ENCODE peak calls at places on chromosomes 5 and 9, in eight cellular contexts. One of them, this sample, is unnamed.

GRCh38 chr5:124528838-124529237 is 217.6 kb downstream of the ZNF608 start:
- DNase-seq in mucosa of descending colon: no peak
- DNase-seq in T-helper 22 cell: no peak
- DNase-seq in HCT116: no peak
- DNase-seq in SK-N-SH: no peak
- DNase-seq in foreskin fibroblast: no peak
- DNase-seq in AG10803: no peak
- DNase-seq in fibroblast of mammary gland: peak
- DNase-seq in this sample: no peak

GRCh38 chr5:90161399-90161798 is 248.2 kb downstream of the CETN3 start:
- DNase-seq in SK-N-SH: peak
- DNase-seq in AG10803: peak
- DNase-seq in mucosa of descending colon: peak
- DNase-seq in T-helper 22 cell: no peak
- DNase-seq in HCT116: peak
- DNase-seq in fibroblast of mammary gland: peak
- DNase-seq in foreskin fibroblast: no peak
- DNase-seq in this sample: no peak

GRCh38 chr5:997711-998110 is 10.9 kb upstream of the NKD2 start:
- DNase-seq in HCT116: no peak
- DNase-seq in fibroblast of mammary gland: no peak
- DNase-seq in AG10803: no peak
- DNase-seq in foreskin fibroblast: no peak
- DNase-seq in SK-N-SH: no peak
- DNase-seq in mucosa of descending colon: peak
- DNase-seq in T-helper 22 cell: no peak
- DNase-seq in this sample: no peak

GRCh38 chr5:8508196-8508595 is 639.2 kb downstream of the MTRR start:
- DNase-seq in foreskin fibroblast: peak
- DNase-seq in AG10803: no peak
- DNase-seq in SK-N-SH: no peak
- DNase-seq in T-helper 22 cell: no peak
- DNase-seq in HCT116: no peak
- DNase-seq in fibroblast of mammary gland: peak
- DNase-seq in mucosa of descending colon: no peak
- DNase-seq in this sample: no peak

GRCh38 chr5:40507095-40507494 is 172.6 kb upstream of the PTGER4 start:
- DNase-seq in foreskin fibroblast: no peak
- DNase-seq in AG10803: no peak
- DNase-seq in SK-N-SH: no peak
- DNase-seq in T-helper 22 cell: no peak
- DNase-seq in mucosa of descending colon: no peak
- DNase-seq in fibroblast of mammary gland: peak
- DNase-seq in HCT116: no peak
- DNase-seq in this sample: no peak

GRCh38 chr5:33891731-33892418 is at the start of gene ADAMTS12:
- DNase-seq in HCT116: no peak
- DNase-seq in AG10803: peak
- DNase-seq in fibroblast of mammary gland: peak
- DNase-seq in foreskin fibroblast: peak
- DNase-seq in SK-N-SH: peak
- DNase-seq in T-helper 22 cell: no peak
- DNase-seq in mucosa of descending colon: peak
- DNase-seq in this sample: no peak

GRCh38 chr5:141525659-141526058 is 36.8 kb downstream of the PCDHGC5 start:
- DNase-seq in AG10803: no peak
- DNase-seq in mucosa of descending colon: no peak
- DNase-seq in HCT116: no peak
- DNase-seq in SK-N-SH: no peak
- DNase-seq in T-helper 22 cell: no peak
- DNase-seq in fibroblast of mammary gland: peak
- DNase-seq in foreskin fibroblast: no peak
- DNase-seq in this sample: no peak

GRCh38 chr5:127665641-127666040 is 16.8 kb downstream of the CTXN3 start:
- DNase-seq in foreskin fibroblast: no peak
- DNase-seq in fibroblast of mammary gland: peak
- DNase-seq in mucosa of descending colon: no peak
- DNase-seq in T-helper 22 cell: no peak
- DNase-seq in AG10803: no peak
- DNase-seq in HCT116: no peak
- DNase-seq in SK-N-SH: no peak
- DNase-seq in this sample: no peak

GRCh38 chr9:34556231-34556525 is 33.3 kb downstream of the CNTFR start:
- DNase-seq in foreskin fibroblast: no peak
- DNase-seq in AG10803: no peak
- DNase-seq in fibroblast of mammary gland: no peak
- DNase-seq in SK-N-SH: no peak
- DNase-seq in HCT116: no peak
- DNase-seq in mucosa of descending colon: no peak
- DNase-seq in T-helper 22 cell: no peak
- DNase-seq in this sample: no peak

GRCh38 chr5:64292611-64293215 is 127.1 kb downstream of the RNF180 start:
- DNase-seq in T-helper 22 cell: no peak
- DNase-seq in HCT116: no peak
- DNase-seq in SK-N-SH: no peak
- DNase-seq in mucosa of descending colon: peak
- DNase-seq in AG10803: no peak
- DNase-seq in fibroblast of mammary gland: no peak
- DNase-seq in foreskin fibroblast: no peak
- DNase-seq in this sample: no peak

GRCh38 chr9:3088166-3088702 is 244.3 kb upstream of the PUM3 start:
- DNase-seq in fibroblast of mammary gland: no peak
- DNase-seq in HCT116: no peak
- DNase-seq in SK-N-SH: no peak
- DNase-seq in foreskin fibroblast: no peak
- DNase-seq in AG10803: no peak
- DNase-seq in mucosa of descending colon: no peak
- DNase-seq in T-helper 22 cell: no peak
- DNase-seq in this sample: no peak